ENCODE peak calls at places on chromosomes 2 and 18, in four cellular contexts. One of them, this sample, is unnamed.

GRCh38 chr2:43127941-43128561 is 98.4 kb downstream of the ZFP36L2 start:
- DNase-seq in stimulated activated CD8-positive, alpha-beta memory T cell treated with anti-CD3 and anti-CD28 coated beads, Interleukin-4, amount 100 ng/mL, for 1 hour: no peak
- DNase-seq in natural killer cell: no peak
- DNase-seq in T-cell: no peak
- DNase-seq in this sample: no peak

GRCh38 chr2:45237850-45238542 is 228.7 kb upstream of the SIX2 start:
- DNase-seq in stimulated activated CD8-positive, alpha-beta memory T cell treated with anti-CD3 and anti-CD28 coated beads, Interleukin-4, amount 100 ng/mL, for 1 hour: no peak
- DNase-seq in natural killer cell: no peak
- DNase-seq in T-cell: no peak
- DNase-seq in this sample: no peak

GRCh38 chr2:191638079-191638801 is 39.7 kb upstream of the NABP1 start:
- DNase-seq in stimulated activated CD8-positive, alpha-beta memory T cell treated with anti-CD3 and anti-CD28 coated beads, Interleukin-4, amount 100 ng/mL, for 1 hour: no peak
- DNase-seq in natural killer cell: no peak
- DNase-seq in T-cell: no peak
- DNase-seq in this sample: no peak

GRCh38 chr18:35289293-35290069 is 548 bp downstream of the ZSCAN30 start:
- DNase-seq in stimulated activated CD8-positive, alpha-beta memory T cell treated with anti-CD3 and anti-CD28 coated beads, Interleukin-4, amount 100 ng/mL, for 1 hour: no peak
- DNase-seq in natural killer cell: peak
- DNase-seq in T-cell: no peak
- DNase-seq in this sample: no peak

GRCh38 chr2:24228470-24228869 is 53.6 kb downstream of the FAM228A start:
- DNase-seq in stimulated activated CD8-positive, alpha-beta memory T cell treated with anti-CD3 and anti-CD28 coated beads, Interleukin-4, amount 100 ng/mL, for 1 hour: no peak
- DNase-seq in natural killer cell: no peak
- DNase-seq in T-cell: no peak
- DNase-seq in this sample: no peak

GRCh38 chr2:240249423-240250149 is 109.1 kb upstream of the OTOS start:
- DNase-seq in stimulated activated CD8-positive, alpha-beta memory T cell treated with anti-CD3 and anti-CD28 coated beads, Interleukin-4, amount 100 ng/mL, for 1 hour: no peak
- DNase-seq in natural killer cell: no peak
- DNase-seq in T-cell: peak
- DNase-seq in this sample: no peak

GRCh38 chr2:26477126-26477910 is 606 bp downstream of the OTOF start:
- DNase-seq in stimulated activated CD8-positive, alpha-beta memory T cell treated with anti-CD3 and anti-CD28 coated beads, Interleukin-4, amount 100 ng/mL, for 1 hour: no peak
- DNase-seq in natural killer cell: no peak
- DNase-seq in T-cell: no peak
- DNase-seq in this sample: no peak

GRCh38 chr18:57095884-57096283 is 51.0 kb upstream of the BOD1L2 start:
- DNase-seq in stimulated activated CD8-positive, alpha-beta memory T cell treated with anti-CD3 and anti-CD28 coated beads, Interleukin-4, amount 100 ng/mL, for 1 hour: no peak
- DNase-seq in natural killer cell: no peak
- DNase-seq in T-cell: no peak
- DNase-seq in this sample: no peak

GRCh38 chr18:32177530-32177929 is 12.3 kb upstream of the MEP1B start:
- DNase-seq in stimulated activated CD8-positive, alpha-beta memory T cell treated with anti-CD3 and anti-CD28 coated beads, Interleukin-4, amount 100 ng/mL, for 1 hour: no peak
- DNase-seq in natural killer cell: no peak
- DNase-seq in T-cell: no peak
- DNase-seq in this sample: no peak

GRCh38 chr2:6866982-6867381 is 1.3 kb upstream of the CMPK2 start:
- DNase-seq in stimulated activated CD8-positive, alpha-beta memory T cell treated with anti-CD3 and anti-CD28 coated beads, Interleukin-4, amount 100 ng/mL, for 1 hour: no peak
- DNase-seq in natural killer cell: no peak
- DNase-seq in T-cell: no peak
- DNase-seq in this sample: no peak

GRCh38 chr2:172230783-172231446 is 128.2 kb upstream of the DLX2 start:
- DNase-seq in stimulated activated CD8-positive, alpha-beta memory T cell treated with anti-CD3 and anti-CD28 coated beads, Interleukin-4, amount 100 ng/mL, for 1 hour: no peak
- DNase-seq in natural killer cell: no peak
- DNase-seq in T-cell: no peak
- DNase-seq in this sample: no peak

GRCh38 chr2:41725901-41726300 is 321.9 kb upstream of the PKDCC start:
- DNase-seq in stimulated activated CD8-positive, alpha-beta memory T cell treated with anti-CD3 and anti-CD28 coated beads, Interleukin-4, amount 100 ng/mL, for 1 hour: no peak
- DNase-seq in natural killer cell: no peak
- DNase-seq in T-cell: no peak
- DNase-seq in this sample: no peak

GRCh38 chr2:160175169-160176130 is 24.6 kb downstream of the ITGB6 start:
- DNase-seq in stimulated activated CD8-positive, alpha-beta memory T cell treated with anti-CD3 and anti-CD28 coated beads, Interleukin-4, amount 100 ng/mL, for 1 hour: no peak
- DNase-seq in natural killer cell: no peak
- DNase-seq in T-cell: no peak
- DNase-seq in this sample: no peak

GRCh38 chr2:1670636-1671035 is 73.7 kb downstream of the PXDN start:
- DNase-seq in stimulated activated CD8-positive, alpha-beta memory T cell treated with anti-CD3 and anti-CD28 coated beads, Interleukin-4, amount 100 ng/mL, for 1 hour: no peak
- DNase-seq in natural killer cell: no peak
- DNase-seq in T-cell: no peak
- DNase-seq in this sample: no peak

GRCh38 chr2:36427790-36428243 is 72.2 kb downstream of the CRIM1 start:
- DNase-seq in stimulated activated CD8-positive, alpha-beta memory T cell treated with anti-CD3 and anti-CD28 coated beads, Interleukin-4, amount 100 ng/mL, for 1 hour: no peak
- DNase-seq in natural killer cell: no peak
- DNase-seq in T-cell: no peak
- DNase-seq in this sample: no peak

GRCh38 chr2:38147333-38148121 is 71.6 kb upstream of the CYP1B1 start:
- DNase-seq in stimulated activated CD8-positive, alpha-beta memory T cell treated with anti-CD3 and anti-CD28 coated beads, Interleukin-4, amount 100 ng/mL, for 1 hour: no peak
- DNase-seq in natural killer cell: no peak
- DNase-seq in T-cell: no peak
- DNase-seq in this sample: no peak

GRCh38 chr2:169298007-169298406 is 64.3 kb downstream of the LRP2 start:
- DNase-seq in stimulated activated CD8-positive, alpha-beta memory T cell treated with anti-CD3 and anti-CD28 coated beads, Interleukin-4, amount 100 ng/mL, for 1 hour: no peak
- DNase-seq in natural killer cell: no peak
- DNase-seq in T-cell: no peak
- DNase-seq in this sample: no peak

GRCh38 chr18:35470440-35470839 is 27.3 kb downstream of the INO80C start:
- DNase-seq in stimulated activated CD8-positive, alpha-beta memory T cell treated with anti-CD3 and anti-CD28 coated beads, Interleukin-4, amount 100 ng/mL, for 1 hour: no peak
- DNase-seq in natural killer cell: no peak
- DNase-seq in T-cell: no peak
- DNase-seq in this sample: no peak

GRCh38 chr2:207432471-207432870 is 97.3 kb upstream of the CREB1 start:
- DNase-seq in stimulated activated CD8-positive, alpha-beta memory T cell treated with anti-CD3 and anti-CD28 coated beads, Interleukin-4, amount 100 ng/mL, for 1 hour: no peak
- DNase-seq in natural killer cell: no peak
- DNase-seq in T-cell: no peak
- DNase-seq in this sample: no peak

GRCh38 chr2:133109772-133110171 is 439.8 kb upstream of the LYPD1 start:
- DNase-seq in stimulated activated CD8-positive, alpha-beta memory T cell treated with anti-CD3 and anti-CD28 coated beads, Interleukin-4, amount 100 ng/mL, for 1 hour: no peak
- DNase-seq in natural killer cell: no peak
- DNase-seq in T-cell: no peak
- DNase-seq in this sample: no peak

GRCh38 chr2:16154501-16155280 is 214.3 kb downstream of the MYCN start:
- DNase-seq in stimulated activated CD8-positive, alpha-beta memory T cell treated with anti-CD3 and anti-CD28 coated beads, Interleukin-4, amount 100 ng/mL, for 1 hour: no peak
- DNase-seq in natural killer cell: no peak
- DNase-seq in T-cell: no peak
- DNase-seq in this sample: no peak

GRCh38 chr2:240278661-240279060 is 138.2 kb upstream of the OTOS start:
- DNase-seq in stimulated activated CD8-positive, alpha-beta memory T cell treated with anti-CD3 and anti-CD28 coated beads, Interleukin-4, amount 100 ng/mL, for 1 hour: no peak
- DNase-seq in natural killer cell: no peak
- DNase-seq in T-cell: no peak
- DNase-seq in this sample: no peak

This sample was measured in NCI-H187.